ENCODE peak calls at places on chromosomes 16 and 17, in four cellular contexts. One of them, this sample, is unnamed.

GRCh38 chr17:40071720-40072480 is 9.1 kb downstream of the THRA start:
- DNase-seq in uterus: peak; percentile 79
- DNase-seq in CD4-positive, alpha-beta T cell: no peak
- DNase-seq in HFFc6: no peak
- DNase-seq in this sample: peak; percentile 65

GRCh38 chr17:13931752-13932477 is 137.4 kb upstream of the COX10 start:
- DNase-seq in CD4-positive, alpha-beta T cell: no peak
- DNase-seq in HFFc6: no peak
- DNase-seq in uterus: peak; percentile 83
- DNase-seq in this sample: peak; percentile 35

GRCh38 chr17:61200349-61200735 is 199.3 kb upstream of the TBX2 start:
- DNase-seq in uterus: no peak
- DNase-seq in CD4-positive, alpha-beta T cell: no peak
- DNase-seq in HFFc6: no peak
- DNase-seq in this sample: no peak

GRCh38 chr17:17830740-17831207 is 6.0 kb downstream of the SREBF1 start:
- DNase-seq in HFFc6: no peak
- DNase-seq in uterus: no peak
- DNase-seq in CD4-positive, alpha-beta T cell: no peak
- DNase-seq in this sample: no peak

GRCh38 chr16:72740346-72740745 is 307.6 kb downstream of the ZFHX3 start:
- DNase-seq in CD4-positive, alpha-beta T cell: no peak
- DNase-seq in HFFc6: peak; percentile 46
- DNase-seq in uterus: no peak
- DNase-seq in this sample: no peak

GRCh38 chr16:59719121-59719520 is 985.0 kb upstream of the GOT2 start:
- DNase-seq in uterus: no peak
- DNase-seq in CD4-positive, alpha-beta T cell: no peak
- DNase-seq in HFFc6: no peak
- DNase-seq in this sample: no peak

GRCh38 chr16:89691231-89691985 is 4.9 kb downstream of the CDK10 start:
- DNase-seq in uterus: no peak
- DNase-seq in CD4-positive, alpha-beta T cell: no peak
- DNase-seq in HFFc6: no peak
- DNase-seq in this sample: no peak

GRCh38 chr17:20114466-20114865 is 105.3 kb downstream of the SPECC1 start:
- DNase-seq in uterus: no peak
- DNase-seq in CD4-positive, alpha-beta T cell: no peak
- DNase-seq in HFFc6: no peak
- DNase-seq in this sample: no peak

GRCh38 chr17:50234581-50234980 is 33.1 kb upstream of the COL1A1 start:
- DNase-seq in HFFc6: no peak
- DNase-seq in uterus: no peak
- DNase-seq in CD4-positive, alpha-beta T cell: no peak
- DNase-seq in this sample: no peak

GRCh38 chr17:56577190-56577589 is 16.3 kb upstream of the NOG start:
- DNase-seq in CD4-positive, alpha-beta T cell: no peak
- DNase-seq in uterus: no peak
- DNase-seq in HFFc6: no peak
- DNase-seq in this sample: no peak

GRCh38 chr17:15087946-15088345 is 177.2 kb downstream of the PMP22 start:
- DNase-seq in uterus: no peak
- DNase-seq in HFFc6: no peak
- DNase-seq in CD4-positive, alpha-beta T cell: no peak
- DNase-seq in this sample: no peak

GRCh38 chr16:78396046-78396445 is 296.6 kb downstream of the WWOX start:
- DNase-seq in uterus: no peak
- DNase-seq in HFFc6: no peak
- DNase-seq in CD4-positive, alpha-beta T cell: no peak
- DNase-seq in this sample: no peak
- TF ChIP-seq CTCF in uterus: no peak
- TF ChIP-seq CTCF in HFFc6: peak; percentile 61
- TF ChIP-seq CTCF in CD4-positive, alpha-beta T cell: peak; percentile 32
- TF ChIP-seq CTCF in this sample: no peak

GRCh38 chr17:39045948-39046679 is 78.9 kb upstream of the FBXO47 start:
- DNase-seq in uterus: no peak
- DNase-seq in CD4-positive, alpha-beta T cell: no peak
- DNase-seq in HFFc6: no peak
- DNase-seq in this sample: no peak
- TF ChIP-seq CTCF in uterus: no peak
- TF ChIP-seq CTCF in CD4-positive, alpha-beta T cell: no peak
- TF ChIP-seq CTCF in HFFc6: peak; percentile 12
- TF ChIP-seq CTCF in this sample: no peak

DNA sequence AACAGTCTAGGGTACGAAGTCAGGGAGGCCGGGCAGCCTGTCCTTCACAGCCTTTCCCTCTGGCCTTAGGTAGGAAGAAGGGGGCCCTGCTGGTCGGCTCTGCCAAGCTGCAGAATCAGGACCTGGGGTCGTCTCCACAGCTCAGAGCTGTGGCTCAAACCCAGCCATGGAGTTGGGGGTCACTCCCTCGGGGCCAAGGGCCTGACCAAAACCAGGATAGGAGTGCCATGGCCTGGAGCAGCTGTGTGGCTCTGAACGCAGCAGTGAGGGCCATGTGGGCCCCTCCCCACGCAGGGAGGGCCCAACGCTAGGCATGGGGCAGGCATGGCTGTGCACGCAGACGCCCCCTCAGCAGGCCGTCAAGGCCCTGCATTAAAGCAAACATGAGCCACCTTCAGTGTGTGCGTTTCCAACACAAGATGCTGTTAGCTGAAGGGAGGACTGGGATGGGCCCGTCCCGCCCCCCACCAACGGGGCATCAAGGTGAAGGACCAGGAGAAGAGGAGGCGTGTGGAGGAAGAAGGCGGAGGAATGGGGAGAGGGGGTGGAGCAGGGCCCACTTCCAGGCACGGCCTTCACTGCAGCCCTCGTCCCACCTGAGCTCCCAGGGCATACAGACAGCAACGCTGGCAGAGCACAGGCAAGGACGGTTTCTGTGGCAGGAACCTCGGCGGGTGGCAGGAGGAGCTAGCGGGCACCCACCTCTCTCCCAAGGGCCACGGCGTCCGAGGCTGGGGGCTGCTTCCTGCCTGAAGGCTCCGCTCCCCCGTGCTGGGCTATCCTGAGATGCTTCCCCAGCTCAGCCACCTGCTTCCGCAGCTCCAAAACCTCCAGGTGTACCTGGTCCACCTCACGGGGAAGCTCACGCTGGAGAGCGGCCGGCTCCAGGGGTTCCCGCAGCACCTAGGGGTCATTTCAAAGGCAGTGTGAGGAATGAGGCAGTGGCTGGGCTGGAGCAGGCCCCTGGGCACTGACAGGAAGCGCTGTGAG is 55.3 kb downstream of the CCDC57 start:
- DNase-seq in HFFc6: no peak
- DNase-seq in CD4-positive, alpha-beta T cell: no peak
- DNase-seq in uterus: no peak
- DNase-seq in this sample: no peak
- TF ChIP-seq CTCF in HFFc6: no peak
- TF ChIP-seq CTCF in CD4-positive, alpha-beta T cell: no peak
- TF ChIP-seq CTCF in uterus: no peak
- TF ChIP-seq CTCF in this sample: no peak

DNA sequence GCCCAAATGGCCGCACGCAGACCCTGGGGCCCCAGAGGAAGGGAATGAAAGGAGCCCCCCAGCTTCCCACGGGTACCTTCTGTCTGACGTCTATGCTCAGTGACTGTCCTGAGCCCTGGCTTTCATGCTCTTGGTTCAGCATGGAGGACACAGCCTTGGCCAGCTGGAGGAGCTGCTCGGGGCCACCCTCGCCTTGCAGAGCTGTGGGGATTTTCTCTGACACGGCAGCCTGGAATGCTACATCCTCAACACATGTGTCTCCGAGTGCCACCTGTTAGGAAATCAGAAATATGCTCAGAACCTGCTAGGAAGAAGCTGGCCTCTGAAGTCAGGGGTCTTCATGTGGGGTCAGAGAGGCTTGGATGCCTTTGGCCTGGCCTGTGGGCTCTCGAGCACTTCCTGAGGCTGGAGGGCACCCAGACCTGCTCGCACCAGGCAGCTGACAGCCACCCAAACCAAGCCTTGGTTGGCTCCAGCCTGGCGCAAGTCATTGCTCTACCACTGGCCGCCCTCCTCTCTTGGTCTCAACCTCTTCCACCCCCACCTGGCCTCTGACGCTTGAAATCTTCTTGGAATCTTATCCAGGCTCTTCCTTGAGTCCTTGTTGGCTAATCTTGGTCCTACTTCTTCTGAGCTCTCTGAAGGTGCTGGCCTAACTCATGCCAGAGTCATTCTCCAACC is 63.7 kb upstream of the BCO1 start:
- DNase-seq in HFFc6: peak; percentile 19
- DNase-seq in uterus: no peak
- DNase-seq in CD4-positive, alpha-beta T cell: no peak
- DNase-seq in this sample: no peak
- TF ChIP-seq CTCF in HFFc6: peak; percentile 21
- TF ChIP-seq CTCF in uterus: no peak
- TF ChIP-seq CTCF in CD4-positive, alpha-beta T cell: no peak
- TF ChIP-seq CTCF in this sample: no peak

GRCh38 chr16:19859603-19860002 is 25.0 kb downstream of the GPRC5B start:
- DNase-seq in HFFc6: no peak
- DNase-seq in uterus: no peak
- DNase-seq in CD4-positive, alpha-beta T cell: no peak
- DNase-seq in this sample: no peak

GRCh38 chr16:19861069-19861468 is 23.6 kb downstream of the GPRC5B start:
- DNase-seq in CD4-positive, alpha-beta T cell: no peak
- DNase-seq in uterus: no peak
- DNase-seq in HFFc6: no peak
- DNase-seq in this sample: no peak

GRCh38 chr16:19860146-19861030 is 24.3 kb downstream of the GPRC5B start:
- DNase-seq in HFFc6: no peak
- DNase-seq in CD4-positive, alpha-beta T cell: no peak
- DNase-seq in uterus: no peak
- DNase-seq in this sample: no peak

GRCh38 chr16:19863990-19864389 is 20.7 kb downstream of the GPRC5B start:
- DNase-seq in uterus: no peak
- DNase-seq in HFFc6: no peak
- DNase-seq in CD4-positive, alpha-beta T cell: no peak
- DNase-seq in this sample: no peak

DNA sequence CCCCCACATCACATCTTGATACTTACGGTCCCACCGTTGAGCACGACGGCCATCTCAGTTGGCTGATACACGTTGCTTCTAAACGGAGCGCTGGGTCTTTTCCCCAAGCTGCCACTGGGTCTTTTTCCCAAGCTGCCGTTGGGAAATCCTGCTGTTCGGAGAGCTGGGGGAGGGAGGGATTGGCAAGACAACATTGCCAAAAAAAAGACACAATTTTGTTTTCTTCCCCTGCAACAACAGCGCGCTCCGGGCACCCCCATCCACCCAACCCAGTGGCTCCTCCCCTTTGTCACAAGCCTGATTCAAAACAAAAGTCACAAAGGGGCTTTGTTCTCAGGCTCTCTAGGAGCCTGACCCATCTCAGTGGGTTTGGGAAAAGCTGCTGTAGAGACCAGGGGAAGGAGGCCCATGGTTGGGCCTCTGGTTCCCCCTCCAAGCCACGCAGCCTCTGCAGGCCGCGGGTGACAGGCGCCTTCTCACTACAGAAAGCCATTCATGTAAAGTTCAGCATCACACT is 22.8 kb downstream of the GPRC5B start:
- DNase-seq in uterus: no peak
- DNase-seq in HFFc6: no peak
- DNase-seq in CD4-positive, alpha-beta T cell: no peak
- DNase-seq in this sample: no peak
- TF ChIP-seq CTCF in uterus: no peak
- TF ChIP-seq CTCF in HFFc6: no peak
- TF ChIP-seq CTCF in CD4-positive, alpha-beta T cell: no peak
- TF ChIP-seq CTCF in this sample: no peak

GRCh38 chr17:9837551-9838471 is 12.1 kb downstream of the GLP2R start:
- DNase-seq in uterus: peak; percentile 81
- DNase-seq in HFFc6: peak; percentile 66
- DNase-seq in CD4-positive, alpha-beta T cell: no peak
- DNase-seq in this sample: peak; percentile 31

GRCh38 chr17:9843152-9844010 is 17.7 kb downstream of the GLP2R start:
- DNase-seq in CD4-positive, alpha-beta T cell: no peak
- DNase-seq in HFFc6: no peak
- DNase-seq in uterus: no peak
- DNase-seq in this sample: no peak

GRCh38 chr17:9842057-9842758 is 16.5 kb downstream of the GLP2R start:
- DNase-seq in HFFc6: peak; percentile 9
- DNase-seq in uterus: peak; percentile 84
- DNase-seq in CD4-positive, alpha-beta T cell: no peak
- DNase-seq in this sample: no peak

GRCh38 chr17:9844153-9844552 is 18.4 kb downstream of the GLP2R start:
- DNase-seq in HFFc6: no peak
- DNase-seq in uterus: no peak
- DNase-seq in CD4-positive, alpha-beta T cell: no peak
- DNase-seq in this sample: no peak

GRCh38 chr17:9839433-9839832 is 13.7 kb downstream of the GLP2R start:
- DNase-seq in HFFc6: no peak
- DNase-seq in uterus: no peak
- DNase-seq in CD4-positive, alpha-beta T cell: no peak
- DNase-seq in this sample: no peak
- TF ChIP-seq CTCF in HFFc6: no peak
- TF ChIP-seq CTCF in uterus: no peak
- TF ChIP-seq CTCF in CD4-positive, alpha-beta T cell: no peak
- TF ChIP-seq CTCF in this sample: no peak

GRCh38 chr16:6709736-6710135 is 622.9 kb upstream of the RBFOX1 start:
- DNase-seq in CD4-positive, alpha-beta T cell: no peak
- DNase-seq in HFFc6: no peak
- DNase-seq in uterus: no peak
- DNase-seq in this sample: no peak

DNA sequence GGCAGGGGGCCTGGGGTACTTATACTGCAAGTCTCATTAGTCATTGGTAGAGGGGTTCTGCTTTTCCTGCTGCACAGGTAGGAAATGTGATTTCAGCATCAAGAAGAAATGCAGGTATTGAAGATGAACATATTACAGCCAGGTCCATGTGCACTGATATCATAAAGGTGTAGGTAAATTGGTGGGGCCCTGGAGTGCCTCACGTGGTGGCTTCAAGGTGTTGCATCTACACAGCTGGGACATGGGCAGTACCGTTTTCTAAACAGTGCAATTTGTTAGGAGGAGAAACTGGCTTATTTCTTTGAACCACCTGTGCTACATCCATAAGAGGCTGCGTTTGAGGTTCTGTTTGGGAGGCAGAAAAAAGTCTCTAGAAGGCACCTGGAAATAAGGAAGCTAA is 618.1 kb upstream of the RBFOX1 start:
- DNase-seq in uterus: no peak
- DNase-seq in HFFc6: no peak
- DNase-seq in CD4-positive, alpha-beta T cell: no peak
- DNase-seq in this sample: no peak
- TF ChIP-seq CTCF in uterus: no peak
- TF ChIP-seq CTCF in HFFc6: no peak
- TF ChIP-seq CTCF in CD4-positive, alpha-beta T cell: no peak
- TF ChIP-seq CTCF in this sample: no peak

This sample was measured in omental fat pad.